ENCODE peak calls at places on chromosomes 5 and 9, in six cellular contexts. H is breast epithelium, D is transverse colon, R is A549, A is tibial nerve, L is right lobe of liver. N is an unnamed sample.

GRCh38 chr5:118208031-118208453 is 780.3 kb downstream of the DTWD2 start:
- DNase-seq in H (no peak), D (no peak), R (no peak), L (peak; percentile 44), A (no peak), N (no peak)

GRCh38 chr9:121288874-121289553 is 21.1 kb downstream of the GSN start:
- DNase-seq in R (no peak), D (peak; percentile 65), H (peak; percentile 66), A (peak; percentile 47), L (no peak), N (no peak)

GRCh38 chr5:39619161-39619818 is 194.5 kb upstream of the DAB2 start:
- DNase-seq in D (no peak), R (no peak), H (no peak), L (no peak), A (no peak), N (no peak)

GRCh38 chr5:61311836-61312808 is 19.9 kb upstream of the ZSWIM6 start:
- DNase-seq in D (no peak), H (no peak), R (no peak), L (no peak), A (no peak), N (no peak)

GRCh38 chr5:181031716-181032115 is 8.3 kb upstream of the BTNL9 start:
- DNase-seq in A (no peak), R (no peak), H (no peak), L (no peak), D (no peak), N (no peak)

GRCh38 chr5:173984218-173984617 is 4.8 kb upstream of the C5orf47 start:
- DNase-seq in L (no peak), H (no peak), D (no peak), R (no peak), A (no peak), N (no peak)

GRCh38 chr5:174106997-174107655 is 61.6 kb downstream of the NSG2 start:
- DNase-seq in D (no peak), A (no peak), L (peak; percentile 70), R (no peak), H (no peak), N (no peak)

GRCh38 chr5:81779125-81779934 is 28.4 kb upstream of the SSBP2 start:
- DNase-seq in H (peak; percentile 70), D (peak; percentile 70), L (peak; percentile 81), A (peak; percentile 47), R (no peak), N (peak; percentile 52)

GRCh38 chr9:81384911-81385310 is 304.4 kb downstream of the TLE1 start:
- DNase-seq in H (no peak), D (no peak), A (no peak), R (no peak), L (no peak), N (no peak)

GRCh38 chr5:31106259-31106658 is 87.2 kb upstream of the CDH6 start:
- DNase-seq in R (no peak), H (no peak), D (no peak), A (no peak), L (no peak), N (no peak)

GRCh38 chr5:111997308-111998159 is 240.5 kb upstream of the NREP start:
- DNase-seq in L (no peak), D (no peak), H (no peak), R (no peak), A (no peak), N (peak; percentile 58)

GRCh38 chr9:136823136-136824046 is 15.6 kb downstream of the RABL6 start:
- DNase-seq in R (no peak), H (no peak), D (no peak), A (no peak), L (no peak), N (no peak)

GRCh38 chr5:107204413-107204812 is 466.3 kb downstream of the EFNA5 start:
- DNase-seq in A (no peak), L (no peak), D (no peak), H (no peak), R (no peak), N (no peak)

GRCh38 chr5:138565100-138565821 is 9.9 kb downstream of the HSPA9 start:
- DNase-seq in A (no peak), R (no peak), D (no peak), L (no peak), H (no peak), N (no peak)

GRCh38 chr9:84228130-84228735 is 112.3 kb downstream of the SLC28A3 start:
- DNase-seq in L (no peak), H (no peak), A (no peak), D (no peak), R (no peak), N (no peak)

GRCh38 chr9:116390306-116391228 is 237.0 kb downstream of the PAPPA start:
- DNase-seq in R (no peak), A (no peak), H (no peak), L (no peak), D (no peak), N (no peak)

GRCh38 chr9:97557606-97558095 is 56.2 kb downstream of the TMOD1 start:
- DNase-seq in R (no peak), H (no peak), D (peak; percentile 44), A (peak; percentile 88), L (peak; percentile 94), N (peak; percentile 82)

GRCh38 chr9:128098017-128098935 is 29.3 kb downstream of the PTGES2 start:
- DNase-seq in A (peak; percentile 91), L (peak; percentile 98), H (peak; percentile 96), D (peak; percentile 95), R (peak; percentile 92), N (peak; percentile 98)
- TF ChIP-seq POLR2A in A (peak; percentile 92), L (peak; percentile 100), H (peak; percentile 97), D (peak; percentile 97), R (peak; percentile 90), N (peak; percentile 44)

GRCh38 chr5:114716955-114717354 is 355.1 kb downstream of the KCNN2 start:
- DNase-seq in L (no peak), A (no peak), D (no peak), H (no peak), R (no peak), N (no peak)
- TF ChIP-seq CTCF in L (no peak), A (no peak), D (no peak), H (no peak), R (no peak), N (no peak)

GRCh38 chr5:123036391-123037103 is at the start of gene PPIC:
- DNase-seq in R (peak; percentile 91), D (peak; percentile 91), A (peak; percentile 43), H (peak; percentile 83), L (peak; percentile 95), N (peak; percentile 73)
- TF ChIP-seq POLR2A in R (peak; percentile 81), D (peak; percentile 84), A (peak; percentile 42), H (no peak), L (peak; percentile 85), N (no peak)

GRCh38 chr5:36363101-36363500 is 61.4 kb upstream of the RANBP3L start:
- DNase-seq in H (no peak), A (no peak), R (peak; percentile 6), L (no peak), D (no peak), N (no peak)
- TF ChIP-seq CTCF in H (no peak), A (no peak), R (no peak), L (no peak), D (no peak), N (no peak)

GRCh38 chr5:172773481-172774469 is 2.8 kb upstream of the DUSP1 start:
- DNase-seq in H (no peak), D (no peak), A (no peak), L (peak; percentile 67), R (no peak), N (no peak)

GRCh38 chr5:172774561-172775271 is 3.7 kb upstream of the DUSP1 start:
- DNase-seq in A (no peak), H (no peak), D (no peak), L (peak; percentile 45), R (no peak), N (no peak)

GRCh38 chr5:172776235-172776594 is 5.2 kb upstream of the DUSP1 start:
- DNase-seq in A (no peak), D (no peak), H (no peak), L (no peak), R (no peak), N (no peak)

GRCh38 chr5:172777381-172778222 is 6.6 kb upstream of the DUSP1 start:
- DNase-seq in L (peak; percentile 83), R (peak; percentile 88), D (peak; percentile 95), A (peak; percentile 84), H (peak; percentile 88), N (peak; percentile 95)

DNA sequence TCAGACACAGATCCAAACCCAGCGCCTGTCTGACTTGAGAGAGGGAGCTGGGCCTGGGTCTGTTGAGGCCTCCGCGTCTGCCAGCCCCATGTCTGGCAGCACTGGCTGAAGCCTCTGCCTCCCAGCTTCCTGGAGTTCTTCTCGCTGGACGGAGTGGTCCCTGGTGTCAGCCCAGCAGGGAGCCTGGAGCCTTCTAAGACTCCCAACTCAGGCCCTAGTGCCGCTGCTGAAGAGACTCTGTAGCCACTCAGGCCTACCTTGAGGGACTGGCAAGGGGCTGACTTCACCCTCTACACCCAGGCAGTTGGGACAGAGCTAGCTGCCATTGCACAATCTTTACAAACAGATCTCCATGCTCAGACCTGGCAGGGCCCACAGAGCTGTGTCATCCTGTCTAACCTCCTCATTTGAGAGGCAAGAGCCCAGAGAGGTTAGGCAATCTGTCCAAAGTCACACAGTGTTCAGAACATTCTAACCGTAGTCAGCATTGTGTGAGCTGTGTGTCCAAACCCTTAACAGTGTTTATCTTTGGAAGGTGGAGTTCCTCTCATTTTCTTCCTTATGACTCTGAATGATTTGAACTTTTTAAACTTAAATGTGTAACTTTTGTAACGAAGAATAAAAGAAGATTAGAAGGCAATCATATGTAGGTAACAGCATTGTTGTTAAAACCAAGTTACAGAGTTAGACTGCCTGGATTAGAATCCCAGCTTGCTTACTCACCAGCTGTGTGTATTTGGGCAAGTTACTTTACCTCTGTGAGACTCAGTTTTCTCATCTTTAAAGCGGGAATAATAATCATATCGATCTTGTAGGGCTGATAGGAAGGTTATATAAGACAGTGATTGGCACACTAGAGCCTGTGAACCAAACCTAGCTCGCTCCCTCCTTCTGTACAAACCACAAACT is 4.6 kb upstream of the DUSP1 start:
- DNase-seq in D (peak; percentile 84), L (peak; percentile 97), H (peak; percentile 71), R (no peak), A (peak; percentile 79), N (peak; percentile 95)
- TF ChIP-seq POLR2A in D (peak; percentile 49), L (peak; percentile 83), H (no peak), R (no peak), A (no peak), N (no peak)

DNA sequence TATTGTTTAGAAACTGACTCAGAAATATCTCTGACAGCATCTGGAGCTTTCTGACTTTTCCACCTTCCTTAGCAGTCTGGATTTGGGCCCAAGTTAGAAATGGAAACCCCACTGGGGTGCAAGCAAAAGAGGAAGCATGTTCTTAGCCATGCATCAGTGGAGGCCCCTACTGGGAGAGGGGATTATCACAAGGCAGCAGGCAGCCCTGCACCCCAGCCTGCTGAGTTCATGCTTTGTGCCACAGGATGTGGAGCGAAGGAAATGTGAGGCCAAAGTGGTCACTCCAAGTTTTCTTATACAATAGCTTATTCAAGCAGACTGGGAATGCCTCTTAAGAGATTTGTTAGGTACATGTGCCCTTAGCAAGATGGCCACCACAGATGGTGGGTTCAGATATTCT is 146.4 kb upstream of the TLX3 start:
- DNase-seq in H (no peak), A (no peak), L (no peak), R (peak; percentile 4), D (no peak), N (no peak)
- TF ChIP-seq CTCF in H (no peak), A (no peak), L (peak; percentile 21), R (peak; percentile 27), D (no peak), N (no peak)

GRCh38 chr9:94259077-94259847 is at the start of gene ZNF169:
- DNase-seq in L (peak; percentile 93), A (peak; percentile 78), D (peak; percentile 94), H (peak; percentile 91), R (peak; percentile 96), N (peak; percentile 98)
- TF ChIP-seq POLR2A in L (peak; percentile 24), A (peak; percentile 19), D (peak; percentile 65), H (no peak), R (peak; percentile 83), N (no peak)